ENCODE peak calls at places on chromosomes 5 and 9, in ten cellular contexts. Q, K, O, S, M, Z, I, Y, U and F are unnamed samples.

GRCh38 chr9:32589083-32589713 is 16.2 kb upstream of the NDUFB6 start:
- DNase-seq in Q (peak), K (no peak), O (no peak), S (no peak), M (peak), Z (no peak), I (peak), Y (no peak), U (peak), F (no peak)

GRCh38 chr5:137751869-137752491 is 2.2 kb downstream of the HNRNPA0 start:
- DNase-seq in Q (peak), K (no peak), O (no peak), S (no peak), M (peak), Z (no peak), I (peak), Y (no peak), U (peak), F (peak)

GRCh38 chr5:14450055-14450524 is 131.5 kb upstream of the OTULINL start:
- DNase-seq in Q (no peak), K (no peak), O (peak), S (no peak), M (no peak), Z (peak), I (peak), Y (peak), U (no peak), F (no peak)

GRCh38 chr5:139772392-139772791 is 23.2 kb upstream of the PSD2 start:
- DNase-seq in Q (no peak), K (no peak), O (no peak), S (peak), M (no peak), Z (no peak), I (no peak), Y (no peak), U (no peak), F (no peak)

GRCh38 chr5:89313804-89314588 is 431.0 kb upstream of the MEF2C start:
- DNase-seq in Q (peak), K (no peak), O (no peak), S (no peak), M (peak), Z (no peak), I (peak), Y (no peak), U (peak), F (no peak)

GRCh38 chr9:131235480-131235851 is 40.8 kb downstream of the FAM78A start:
- DNase-seq in Q (no peak), K (no peak), O (no peak), S (no peak), M (no peak), Z (no peak), I (no peak), Y (no peak), U (no peak), F (no peak)

GRCh38 chr5:39506216-39506615 is 81.4 kb upstream of the DAB2 start:
- DNase-seq in Q (no peak), K (no peak), O (no peak), S (peak), M (no peak), Z (no peak), I (no peak), Y (no peak), U (no peak), F (no peak)

GRCh38 chr5:158301186-158301585 is 442.2 kb upstream of the CLINT1 start:
- DNase-seq in Q (no peak), K (no peak), O (no peak), S (no peak), M (no peak), Z (no peak), I (no peak), Y (no peak), U (no peak), F (no peak)

GRCh38 chr5:82522912-82523311 is 244.8 kb upstream of the RPS23 start:
- DNase-seq in Q (no peak), K (no peak), O (no peak), S (no peak), M (no peak), Z (no peak), I (no peak), Y (no peak), U (no peak), F (no peak)

GRCh38 chr5:154811653-154812465 is 38.5 kb downstream of the FAXDC2 start:
- DNase-seq in Q (peak), K (peak), O (peak), S (no peak), M (peak), Z (peak), I (peak), Y (peak), U (peak), F (peak)

GRCh38 chr5:1967716-1968115 is 85.0 kb upstream of the IRX4 start:
- DNase-seq in Q (no peak), K (peak), O (no peak), S (no peak), M (no peak), Z (no peak), I (no peak), Y (no peak), U (no peak), F (no peak)

GRCh38 chr5:142500506-142500905 is 175.7 kb upstream of the SPRY4 start:
- DNase-seq in Q (no peak), K (no peak), O (no peak), S (no peak), M (no peak), Z (no peak), I (no peak), Y (no peak), U (no peak), F (no peak)

GRCh38 chr9:92635760-92636159 is 34.2 kb downstream of the IPPK start:
- DNase-seq in Q (no peak), K (no peak), O (peak), S (peak), M (no peak), Z (no peak), I (no peak), Y (no peak), U (no peak), F (no peak)

GRCh38 chr5:159819671-159820411 is 96.4 kb upstream of the ADRA1B start:
- DNase-seq in Q (peak), K (no peak), O (peak), S (no peak), M (peak), Z (peak), I (no peak), Y (peak), U (no peak), F (no peak)

GRCh38 chr9:130707225-130707976 is 13.8 kb downstream of the EXOSC2 start:
- DNase-seq in Q (peak), K (peak), O (peak), S (no peak), M (peak), Z (no peak), I (peak), Y (no peak), U (peak), F (peak)

DNA sequence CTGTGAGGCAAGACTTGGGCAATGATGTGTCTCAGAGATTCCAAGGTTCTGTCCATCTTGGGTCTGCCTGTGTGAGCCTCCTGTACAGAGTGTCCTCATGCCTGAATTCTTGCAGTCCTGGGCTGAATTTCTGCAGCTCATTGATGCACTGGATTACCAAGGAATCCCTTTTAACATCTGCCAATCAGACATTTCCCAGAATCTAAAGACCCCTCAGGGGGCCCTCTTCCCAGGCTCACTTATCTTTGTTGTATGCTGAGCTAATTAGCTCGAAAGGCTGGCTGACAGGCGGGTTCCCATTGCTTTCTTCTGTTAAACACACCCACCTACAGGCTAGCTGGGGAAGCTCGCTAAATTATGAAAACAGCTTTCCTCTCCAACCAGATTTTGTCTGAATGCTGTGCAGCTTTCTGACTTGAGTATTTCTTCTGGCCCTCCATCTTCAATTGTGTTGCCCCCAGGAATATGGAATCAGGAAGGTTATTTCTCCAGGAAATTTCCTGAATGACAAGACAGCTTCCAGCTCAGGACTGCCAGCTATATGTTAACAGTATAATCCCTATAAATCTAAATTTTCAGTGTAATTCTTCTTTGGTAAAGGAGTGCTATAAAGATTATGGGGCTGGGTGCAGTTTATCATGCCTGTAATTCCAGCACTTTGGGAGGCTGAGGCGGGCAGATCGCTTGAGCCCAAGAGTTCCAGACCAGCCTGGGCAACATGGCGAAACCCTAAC is at the start of gene LIX1:
- DNase-seq in Q (peak), K (peak), O (no peak), S (no peak), M (peak), Z (no peak), I (peak), Y (no peak), U (peak), F (peak)
- TF ChIP-seq CTCF in Q (peak), K (peak), O (peak), S (no peak), M (peak), Z (peak), I (peak), Y (no peak), U (peak), F (no peak)

GRCh38 chr9:74499111-74499601 is 2.0 kb downstream of the RORB start:
- DNase-seq in Q (no peak), K (peak), O (no peak), S (peak), M (peak), Z (peak), I (peak), Y (no peak), U (no peak), F (peak)

GRCh38 chr9:74498616-74499095 is 1.5 kb downstream of the RORB start:
- DNase-seq in Q (no peak), K (peak), O (no peak), S (no peak), M (no peak), Z (peak), I (peak), Y (no peak), U (no peak), F (no peak)

GRCh38 chr9:74499770-74500583 is 2.8 kb downstream of the RORB start:
- DNase-seq in Q (no peak), K (peak), O (no peak), S (peak), M (no peak), Z (peak), I (peak), Y (no peak), U (no peak), F (no peak)

GRCh38 chr9:74496819-74497749 is at the start of gene RORB:
- DNase-seq in Q (no peak), K (peak), O (peak), S (peak), M (peak), Z (peak), I (peak), Y (peak), U (no peak), F (peak)

DNA sequence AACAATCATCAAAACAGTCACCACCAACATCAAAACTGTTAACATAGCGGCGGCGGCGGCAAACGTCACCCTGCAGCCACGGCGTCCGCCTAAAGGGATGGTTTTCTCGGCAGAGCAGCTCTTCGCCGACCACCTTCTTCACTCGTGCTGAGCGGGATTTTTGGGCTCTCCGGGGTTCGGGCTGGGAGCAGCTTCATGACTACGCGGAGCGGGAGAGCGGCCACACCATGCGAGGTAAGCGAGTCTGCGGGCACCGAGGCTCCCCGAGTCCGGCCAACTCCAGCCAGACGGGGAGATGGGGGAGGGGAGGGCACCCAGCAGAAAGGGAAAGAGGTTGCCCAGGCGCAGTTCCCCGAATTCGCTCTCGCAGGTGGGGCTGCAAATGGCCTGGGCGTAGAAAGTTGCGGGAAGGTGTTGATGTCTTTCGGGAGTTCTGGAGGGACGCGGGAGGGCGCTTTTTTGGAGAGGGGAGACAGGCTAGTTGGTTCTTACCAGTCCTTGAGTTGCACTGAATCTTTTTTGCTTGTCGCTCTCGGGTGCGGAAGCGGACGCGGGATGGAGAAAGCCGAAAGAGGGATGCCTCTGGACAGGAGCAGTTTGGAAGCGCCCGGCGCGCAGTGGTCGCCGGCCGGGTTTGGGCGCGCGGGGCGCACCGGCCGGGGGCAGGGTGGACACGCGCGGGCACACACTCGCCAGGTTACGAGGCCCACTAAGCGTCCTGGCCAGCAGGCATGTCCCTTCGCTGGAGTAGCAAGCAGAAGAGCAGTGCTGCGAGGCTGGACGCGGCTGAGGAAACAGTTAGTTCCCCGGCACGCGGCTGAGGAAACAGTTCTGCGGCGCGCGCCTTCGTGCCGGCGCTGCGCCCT is 848 bp downstream of the RORB start:
- DNase-seq in Q (no peak), K (peak), O (peak), S (peak), M (peak), Z (peak), I (peak), Y (no peak), U (no peak), F (peak)
- H3K4me3 ChIP-seq in Q (peak), K (peak), O (peak), S (peak), M (peak), Z (peak), I (peak), Y (peak), U (no peak), F (peak)

GRCh38 chr5:36279054-36279698 is 22.5 kb downstream of the RANBP3L start:
- DNase-seq in Q (peak), K (no peak), O (no peak), S (no peak), M (no peak), Z (no peak), I (peak), Y (no peak), U (no peak), F (no peak)
- H3K27ac ChIP-seq in Q (no peak), K (no peak), O (peak), S (no peak), M (no peak), Z (peak), I (no peak), Y (no peak), U (no peak), F (peak)

GRCh38 chr9:116689633-116690032 is 2.5 kb downstream of the TRIM32 start:
- DNase-seq in Q (no peak), K (no peak), O (no peak), S (no peak), M (no peak), Z (no peak), I (no peak), Y (no peak), U (no peak), F (no peak)

GRCh38 chr9:116686693-116687073 is 422 bp upstream of the TRIM32 start:
- DNase-seq in Q (peak), K (no peak), O (no peak), S (no peak), M (no peak), Z (no peak), I (no peak), Y (no peak), U (no peak), F (no peak)

GRCh38 chr9:116687074-116687761 is at the start of gene TRIM32:
- DNase-seq in Q (peak), K (peak), O (peak), S (peak), M (peak), Z (peak), I (peak), Y (peak), U (peak), F (peak)

GRCh38 chr9:116687762-116688160 is 656 bp downstream of the TRIM32 start:
- DNase-seq in Q (no peak), K (peak), O (no peak), S (no peak), M (peak), Z (no peak), I (no peak), Y (no peak), U (peak), F (no peak)

GRCh38 chr9:116689117-116689516 is 2.0 kb downstream of the TRIM32 start:
- DNase-seq in Q (no peak), K (no peak), O (no peak), S (no peak), M (no peak), Z (no peak), I (no peak), Y (no peak), U (no peak), F (no peak)
- TF ChIP-seq CTCF in Q (no peak), K (no peak), O (no peak), S (no peak), M (no peak), Z (no peak), I (no peak), Y (no peak), U (no peak), F (no peak)

GRCh38 chr9:96218821-96219614 is 83.0 kb downstream of the HSD17B3 start:
- DNase-seq in Q (no peak), K (no peak), O (peak), S (peak), M (no peak), Z (peak), I (no peak), Y (no peak), U (no peak), F (no peak)
- H3K4me3 ChIP-seq in Q (no peak), K (no peak), O (peak), S (no peak), M (no peak), Z (peak), I (no peak), Y (peak), U (no peak), F (peak)

GRCh38 chr5:72283358-72283757 is 36.7 kb downstream of the MRPS27 start:
- DNase-seq in Q (no peak), K (no peak), O (no peak), S (no peak), M (no peak), Z (no peak), I (peak), Y (no peak), U (no peak), F (no peak)

GRCh38 chr5:72281764-72282499 is 38.1 kb downstream of the MRPS27 start:
- DNase-seq in Q (no peak), K (no peak), O (no peak), S (no peak), M (no peak), Z (no peak), I (peak), Y (no peak), U (no peak), F (no peak)

GRCh38 chr5:72281430-72281763 is 38.6 kb downstream of the MRPS27 start:
- DNase-seq in Q (no peak), K (no peak), O (no peak), S (no peak), M (no peak), Z (no peak), I (no peak), Y (no peak), U (no peak), F (no peak)

GRCh38 chr5:72282878-72283277 is 37.2 kb downstream of the MRPS27 start:
- DNase-seq in Q (no peak), K (no peak), O (no peak), S (no peak), M (no peak), Z (no peak), I (peak), Y (no peak), U (no peak), F (no peak)

DNA sequence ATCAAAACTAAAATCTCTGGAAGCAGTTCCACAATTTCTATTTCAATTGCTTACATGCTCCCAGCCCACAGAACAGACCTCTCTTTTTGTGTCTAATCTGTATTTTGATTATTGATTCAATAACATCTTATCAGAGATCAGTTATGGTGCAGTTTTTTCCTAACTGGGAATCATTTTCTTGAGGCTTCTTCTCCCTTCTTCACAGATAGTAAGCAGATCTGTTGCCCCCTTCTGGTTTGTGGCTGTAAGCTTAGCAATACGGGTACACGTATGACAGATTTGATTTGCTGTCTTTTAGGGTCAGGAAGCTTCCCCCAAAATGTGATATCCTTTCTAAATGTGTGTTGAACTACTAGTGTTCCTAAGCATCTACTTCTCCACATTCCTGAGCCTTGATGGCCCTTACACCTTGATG is 39.4 kb downstream of the MRPS27 start:
- DNase-seq in Q (peak), K (no peak), O (no peak), S (no peak), M (peak), Z (no peak), I (peak), Y (no peak), U (no peak), F (no peak)
- H3K27ac ChIP-seq in Q (no peak), K (no peak), O (peak), S (no peak), M (no peak), Z (peak), I (no peak), Y (peak), U (no peak), F (no peak)

DNA sequence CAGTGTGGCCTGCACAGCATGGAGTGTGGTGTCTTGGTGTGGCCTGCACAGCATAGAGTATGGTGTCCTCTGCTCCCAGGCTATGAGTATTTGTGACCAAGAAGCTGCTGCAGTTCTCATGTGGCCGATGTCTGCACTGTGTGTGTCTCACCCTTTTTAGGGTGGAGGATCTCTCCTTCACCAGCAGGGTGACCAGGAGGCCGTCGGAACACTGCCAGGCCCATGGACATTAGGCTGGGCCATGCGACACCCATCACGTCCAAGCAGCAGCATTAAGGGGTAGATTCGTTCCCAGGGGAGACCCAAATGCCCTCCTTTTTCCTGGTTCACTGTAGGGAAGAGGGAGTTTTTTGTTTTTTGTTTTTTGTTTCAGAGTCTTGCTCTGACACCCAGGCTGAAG is 115.3 kb upstream of the SPIN1 start:
- DNase-seq in Q (no peak), K (no peak), O (no peak), S (no peak), M (no peak), Z (no peak), I (no peak), Y (no peak), U (no peak), F (no peak)
- TF ChIP-seq CTCF in Q (no peak), K (no peak), O (no peak), S (no peak), M (no peak), Z (no peak), I (no peak), Y (no peak), U (no peak), F (no peak)

GRCh38 chr9:117290809-117291208 is 124.0 kb downstream of the ASTN2 start:
- DNase-seq in Q (no peak), K (no peak), O (no peak), S (no peak), M (no peak), Z (no peak), I (peak), Y (no peak), U (no peak), F (no peak)
- H3K4me3 ChIP-seq in Q (no peak), K (no peak), O (no peak), S (no peak), M (no peak), Z (no peak), I (no peak), Y (no peak), U (no peak), F (no peak)